ENCODE peak calls at places on chromosomes 11 and 22, in six cellular contexts. One of them, this sample, is unnamed.

GRCh38 chr11:92886243-92886905 is 83.1 kb upstream of the MTNR1B start:
- DNase-seq in K562: peak
- DNase-seq in stomach: no peak
- DNase-seq in IMR-90: peak
- DNase-seq in lower leg skin: no peak
- DNase-seq in esophagus muscularis mucosa: no peak
- DNase-seq in this sample: peak

GRCh38 chr11:66082936-66083698 is 13.0 kb downstream of the PACS1 start:
- DNase-seq in K562: peak
- DNase-seq in stomach: no peak
- DNase-seq in IMR-90: no peak
- DNase-seq in lower leg skin: no peak
- DNase-seq in esophagus muscularis mucosa: no peak
- DNase-seq in this sample: peak

GRCh38 chr11:93032580-93032979 is 63.1 kb downstream of the MTNR1B start:
- DNase-seq in K562: no peak
- DNase-seq in stomach: no peak
- DNase-seq in IMR-90: peak
- DNase-seq in lower leg skin: no peak
- DNase-seq in esophagus muscularis mucosa: no peak
- DNase-seq in this sample: no peak

GRCh38 chr11:1458340-1459218 is 28.0 kb downstream of the MOB2 start:
- DNase-seq in K562: peak
- DNase-seq in stomach: peak
- DNase-seq in IMR-90: peak
- DNase-seq in lower leg skin: no peak
- DNase-seq in esophagus muscularis mucosa: peak
- DNase-seq in this sample: peak

GRCh38 chr11:67507891-67508485 is at the start of gene CDK2AP2:
- DNase-seq in K562: peak
- DNase-seq in stomach: peak
- DNase-seq in IMR-90: peak
- DNase-seq in lower leg skin: peak
- DNase-seq in esophagus muscularis mucosa: peak
- DNase-seq in this sample: peak

GRCh38 chr11:39541945-39542351 is 1917.5 kb downstream of the LRRC4C start:
- DNase-seq in K562: no peak
- DNase-seq in stomach: peak
- DNase-seq in IMR-90: no peak
- DNase-seq in lower leg skin: no peak
- DNase-seq in esophagus muscularis mucosa: no peak
- DNase-seq in this sample: peak

GRCh38 chr22:41288245-41288946 is 2.4 kb upstream of the RANGAP1 start:
- DNase-seq in K562: no peak
- DNase-seq in stomach: peak
- DNase-seq in IMR-90: peak
- DNase-seq in lower leg skin: no peak
- DNase-seq in esophagus muscularis mucosa: no peak
- DNase-seq in this sample: no peak

GRCh38 chr11:100525197-100525596 is 161.9 kb upstream of the ARHGAP42 start:
- DNase-seq in K562: no peak
- DNase-seq in stomach: no peak
- DNase-seq in IMR-90: no peak
- DNase-seq in lower leg skin: no peak
- DNase-seq in esophagus muscularis mucosa: no peak
- DNase-seq in this sample: no peak

GRCh38 chr11:11163256-11163655 is 189.8 kb downstream of the CSNK2A3 start:
- DNase-seq in K562: peak
- DNase-seq in stomach: no peak
- DNase-seq in IMR-90: no peak
- DNase-seq in lower leg skin: no peak
- DNase-seq in esophagus muscularis mucosa: no peak
- DNase-seq in this sample: no peak

GRCh38 chr11:75338516-75339218 is 12.8 kb downstream of the ARRB1 start:
- DNase-seq in K562: no peak
- DNase-seq in stomach: no peak
- DNase-seq in IMR-90: peak
- DNase-seq in lower leg skin: no peak
- DNase-seq in esophagus muscularis mucosa: no peak
- DNase-seq in this sample: peak

GRCh38 chr11:45209000-45209399 is 62.6 kb downstream of the PRDM11 start:
- DNase-seq in K562: no peak
- DNase-seq in stomach: no peak
- DNase-seq in IMR-90: no peak
- DNase-seq in lower leg skin: no peak
- DNase-seq in esophagus muscularis mucosa: no peak
- DNase-seq in this sample: no peak

GRCh38 chr11:1744137-1744878 is 6.1 kb downstream of the IFITM10 start:
- DNase-seq in K562: no peak
- DNase-seq in stomach: no peak
- DNase-seq in IMR-90: no peak
- DNase-seq in lower leg skin: no peak
- DNase-seq in esophagus muscularis mucosa: no peak
- DNase-seq in this sample: no peak

GRCh38 chr11:14270690-14271542 is 88.1 kb downstream of the RRAS2 start:
- DNase-seq in K562: no peak
- DNase-seq in stomach: no peak
- DNase-seq in IMR-90: no peak
- DNase-seq in lower leg skin: no peak
- DNase-seq in esophagus muscularis mucosa: no peak
- DNase-seq in this sample: no peak

GRCh38 chr11:32312865-32313403 is 122.4 kb downstream of the WT1 start:
- DNase-seq in K562: peak
- DNase-seq in stomach: no peak
- DNase-seq in IMR-90: peak
- DNase-seq in lower leg skin: no peak
- DNase-seq in esophagus muscularis mucosa: no peak
- DNase-seq in this sample: peak

GRCh38 chr11:72972541-72973128 is 158.4 kb downstream of the ATG16L2 start:
- DNase-seq in K562: no peak
- DNase-seq in stomach: no peak
- DNase-seq in IMR-90: peak
- DNase-seq in lower leg skin: no peak
- DNase-seq in esophagus muscularis mucosa: no peak
- DNase-seq in this sample: no peak

GRCh38 chr22:36493690-36494110 is 12.3 kb upstream of the TXN2 start:
- DNase-seq in K562: no peak
- DNase-seq in stomach: no peak
- DNase-seq in IMR-90: no peak
- DNase-seq in lower leg skin: no peak
- DNase-seq in esophagus muscularis mucosa: no peak
- DNase-seq in this sample: no peak

GRCh38 chr11:2554338-2555240 is 109.8 kb downstream of the KCNQ1 start:
- DNase-seq in K562: no peak
- DNase-seq in stomach: no peak
- DNase-seq in IMR-90: no peak
- DNase-seq in lower leg skin: no peak
- DNase-seq in esophagus muscularis mucosa: no peak
- DNase-seq in this sample: no peak

GRCh38 chr11:13291794-13292193 is 14.2 kb downstream of the BMAL1 start:
- DNase-seq in K562: no peak
- DNase-seq in stomach: no peak
- DNase-seq in IMR-90: no peak
- DNase-seq in lower leg skin: no peak
- DNase-seq in esophagus muscularis mucosa: no peak
- DNase-seq in this sample: no peak

GRCh38 chr11:29484548-29484947 is 532.3 kb downstream of the KCNA4 start:
- DNase-seq in K562: no peak
- DNase-seq in stomach: no peak
- DNase-seq in IMR-90: no peak
- DNase-seq in lower leg skin: no peak
- DNase-seq in esophagus muscularis mucosa: no peak
- DNase-seq in this sample: no peak

GRCh38 chr11:123429336-123429735 is 733 bp upstream of the GRAMD1B start:
- DNase-seq in K562: no peak
- DNase-seq in stomach: no peak
- DNase-seq in IMR-90: peak
- DNase-seq in lower leg skin: no peak
- DNase-seq in esophagus muscularis mucosa: no peak
- DNase-seq in this sample: no peak

GRCh38 chr11:123429851-123430735 is at the start of gene GRAMD1B:
- DNase-seq in K562: no peak
- DNase-seq in stomach: peak
- DNase-seq in IMR-90: peak
- DNase-seq in lower leg skin: no peak
- DNase-seq in esophagus muscularis mucosa: no peak
- DNase-seq in this sample: no peak

GRCh38 chr11:123431619-123432018 is 1.6 kb downstream of the GRAMD1B start:
- DNase-seq in K562: no peak
- DNase-seq in stomach: no peak
- DNase-seq in IMR-90: peak
- DNase-seq in lower leg skin: no peak
- DNase-seq in esophagus muscularis mucosa: no peak
- DNase-seq in this sample: no peak

GRCh38 chr11:123428221-123428631 is 1.8 kb upstream of the GRAMD1B start:
- DNase-seq in K562: no peak
- DNase-seq in stomach: no peak
- DNase-seq in IMR-90: no peak
- DNase-seq in lower leg skin: no peak
- DNase-seq in esophagus muscularis mucosa: no peak
- DNase-seq in this sample: no peak

GRCh38 chr11:123430736-123431356 is 777 bp downstream of the GRAMD1B start:
- DNase-seq in K562: no peak
- DNase-seq in stomach: peak
- DNase-seq in IMR-90: peak
- DNase-seq in lower leg skin: peak
- DNase-seq in esophagus muscularis mucosa: no peak
- DNase-seq in this sample: no peak
- TF ChIP-seq POLR2A in K562: no peak
- TF ChIP-seq POLR2A in stomach: no peak
- TF ChIP-seq POLR2A in IMR-90: no peak
- TF ChIP-seq POLR2A in lower leg skin: no peak
- TF ChIP-seq POLR2A in esophagus muscularis mucosa: no peak
- TF ChIP-seq POLR2A in this sample: no peak

GRCh38 chr11:112024778-112025678 is at the start of gene DLAT:
- DNase-seq in K562: peak
- DNase-seq in stomach: peak
- DNase-seq in IMR-90: peak
- DNase-seq in lower leg skin: peak
- DNase-seq in esophagus muscularis mucosa: peak
- DNase-seq in this sample: peak
- TF ChIP-seq POLR2A in K562: peak
- TF ChIP-seq POLR2A in stomach: peak
- TF ChIP-seq POLR2A in IMR-90: peak
- TF ChIP-seq POLR2A in lower leg skin: no peak
- TF ChIP-seq POLR2A in esophagus muscularis mucosa: peak
- TF ChIP-seq POLR2A in this sample: peak

GRCh38 chr11:94641167-94641761 is 74.1 kb downstream of the PIWIL4 start:
- DNase-seq in K562: no peak
- DNase-seq in stomach: no peak
- DNase-seq in IMR-90: no peak
- DNase-seq in lower leg skin: no peak
- DNase-seq in esophagus muscularis mucosa: peak
- DNase-seq in this sample: no peak
- TF ChIP-seq POLR2A in K562: no peak
- TF ChIP-seq POLR2A in stomach: no peak
- TF ChIP-seq POLR2A in IMR-90: no peak
- TF ChIP-seq POLR2A in lower leg skin: no peak
- TF ChIP-seq POLR2A in esophagus muscularis mucosa: no peak
- TF ChIP-seq POLR2A in this sample: no peak

GRCh38 chr11:59560290-59560701 is 49.0 kb downstream of the OR4D9 start:
- DNase-seq in K562: peak
- DNase-seq in stomach: peak
- DNase-seq in IMR-90: peak
- DNase-seq in lower leg skin: peak
- DNase-seq in esophagus muscularis mucosa: peak
- DNase-seq in this sample: peak
- TF ChIP-seq POLR2A in K562: peak
- TF ChIP-seq POLR2A in stomach: no peak
- TF ChIP-seq POLR2A in IMR-90: peak
- TF ChIP-seq POLR2A in lower leg skin: no peak
- TF ChIP-seq POLR2A in esophagus muscularis mucosa: no peak
- TF ChIP-seq POLR2A in this sample: peak

GRCh38 chr22:46088541-46089311 is 61.6 kb upstream of the PPARA start:
- DNase-seq in K562: no peak
- DNase-seq in stomach: peak
- DNase-seq in IMR-90: peak
- DNase-seq in lower leg skin: no peak
- DNase-seq in esophagus muscularis mucosa: no peak
- DNase-seq in this sample: no peak
- TF ChIP-seq POLR2A in K562: no peak
- TF ChIP-seq POLR2A in stomach: no peak
- TF ChIP-seq POLR2A in IMR-90: no peak
- TF ChIP-seq POLR2A in lower leg skin: no peak
- TF ChIP-seq POLR2A in esophagus muscularis mucosa: no peak
- TF ChIP-seq POLR2A in this sample: no peak

GRCh38 chr22:49954991-49955580 is 5.5 kb upstream of the PIM3 start:
- DNase-seq in K562: no peak
- DNase-seq in stomach: no peak
- DNase-seq in IMR-90: no peak
- DNase-seq in lower leg skin: no peak
- DNase-seq in esophagus muscularis mucosa: no peak
- DNase-seq in this sample: no peak

GRCh38 chr22:49953027-49953679 is 7.4 kb upstream of the PIM3 start:
- DNase-seq in K562: no peak
- DNase-seq in stomach: peak
- DNase-seq in IMR-90: no peak
- DNase-seq in lower leg skin: no peak
- DNase-seq in esophagus muscularis mucosa: no peak
- DNase-seq in this sample: no peak

GRCh38 chr22:49953680-49954344 is 6.8 kb upstream of the PIM3 start:
- DNase-seq in K562: no peak
- DNase-seq in stomach: no peak
- DNase-seq in IMR-90: no peak
- DNase-seq in lower leg skin: no peak
- DNase-seq in esophagus muscularis mucosa: no peak
- DNase-seq in this sample: no peak

GRCh38 chr22:49955581-49956417 is 4.8 kb upstream of the PIM3 start:
- DNase-seq in K562: no peak
- DNase-seq in stomach: no peak
- DNase-seq in IMR-90: no peak
- DNase-seq in lower leg skin: no peak
- DNase-seq in esophagus muscularis mucosa: no peak
- DNase-seq in this sample: no peak

DNA sequence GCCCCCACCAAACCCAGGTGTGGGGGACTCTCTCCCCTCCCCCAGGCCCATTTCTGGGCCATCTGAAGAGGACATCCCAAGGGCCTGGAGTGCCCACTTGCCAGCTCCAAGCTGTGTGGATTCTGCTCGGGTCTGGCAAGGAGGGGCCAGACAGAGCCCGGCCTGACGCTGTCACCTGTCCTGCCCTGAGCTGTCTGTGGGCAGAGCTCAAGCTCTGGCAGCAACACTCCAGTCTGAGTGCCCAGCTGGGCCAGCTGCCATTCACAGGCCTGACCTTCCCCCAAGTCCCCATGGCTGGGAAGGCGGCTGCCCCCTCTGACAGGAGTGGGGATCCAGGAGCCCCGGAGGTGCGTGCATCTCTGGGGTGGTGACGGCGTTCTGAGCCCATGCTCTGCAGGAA is 6.2 kb upstream of the PIM3 start:
- DNase-seq in K562: no peak
- DNase-seq in stomach: peak
- DNase-seq in IMR-90: no peak
- DNase-seq in lower leg skin: no peak
- DNase-seq in esophagus muscularis mucosa: no peak
- DNase-seq in this sample: no peak
- TF ChIP-seq POLR2A in K562: no peak
- TF ChIP-seq POLR2A in stomach: no peak
- TF ChIP-seq POLR2A in IMR-90: no peak
- TF ChIP-seq POLR2A in lower leg skin: no peak
- TF ChIP-seq POLR2A in esophagus muscularis mucosa: no peak
- TF ChIP-seq POLR2A in this sample: no peak